ENCODE peak calls at places on chromosomes 4 and X, in four cellular contexts. O is upper lobe of right lung, T is HCT116, K is uterus. S is an unnamed sample.

GRCh38 chrX:23228454-23228853 is 106.2 kb upstream of the PTCHD1 start:
- DNase-seq in O (no peak), T (no peak), K (no peak), S (no peak)

GRCh38 chrX:12548341-12548740 is 242.9 kb upstream of the PRPS2 start:
- DNase-seq in O (no peak), T (no peak), K (no peak), S (no peak)

GRCh38 chr4:147388016-147388415 is 92.9 kb upstream of the EDNRA start:
- DNase-seq in O (no peak), T (no peak), K (no peak), S (no peak)

GRCh38 chr4:924107-925096 is 7.7 kb downstream of the GAK start:
- DNase-seq in O (peak; percentile 51), T (no peak), K (no peak), S (peak; percentile 45)

GRCh38 chr4:848307-848691 is 22.4 kb upstream of the CPLX1 start:
- DNase-seq in O (peak; percentile 59), T (no peak), K (no peak), S (no peak)

GRCh38 chr4:174375422-174375821 is 91.7 kb downstream of the CEP44 start:
- DNase-seq in O (no peak), T (no peak), K (no peak), S (no peak)

GRCh38 chr4:13766722-13767495 is 139.4 kb upstream of the BOD1L1 start:
- DNase-seq in O (no peak), T (no peak), K (no peak), S (no peak)

GRCh38 chrX:128759177-128759576 is 707.0 kb upstream of the ACTRT1 start:
- DNase-seq in O (no peak), T (no peak), K (no peak), S (no peak)

GRCh38 chr4:77465271-77465670 is 140.3 kb upstream of the CXCL13 start:
- DNase-seq in O (no peak), T (no peak), K (no peak), S (no peak)

GRCh38 chr4:41969666-41970065 is 11.9 kb upstream of the DCAF4L1 start:
- DNase-seq in O (no peak), T (no peak), K (no peak), S (no peak)

GRCh38 chr4:65719635-65720034 is 49.3 kb upstream of the EPHA5 start:
- DNase-seq in O (no peak), T (no peak), K (no peak), S (no peak)

GRCh38 chr4:188934320-188934975 is 795.2 kb downstream of the TRIML1 start:
- DNase-seq in O (no peak), T (peak; percentile 18), K (no peak), S (no peak)

GRCh38 chr4:3123201-3123671 is 48.8 kb downstream of the HTT start:
- DNase-seq in O (no peak), T (no peak), K (no peak), S (no peak)

GRCh38 chr4:158461336-158461735 is 60.3 kb upstream of the RXFP1 start:
- DNase-seq in O (no peak), T (no peak), K (no peak), S (no peak)

GRCh38 chrX:124555036-124555595 is 208.8 kb downstream of the SH2D1A start:
- DNase-seq in O (no peak), T (no peak), K (no peak), S (no peak)

GRCh38 chr4:79603681-79604080 is 195.7 kb upstream of the GK2 start:
- DNase-seq in O (no peak), T (no peak), K (no peak), S (no peak)

GRCh38 chrX:71846429-71846828 is 64.2 kb upstream of the NHSL2 start:
- DNase-seq in O (no peak), T (no peak), K (no peak), S (no peak)

GRCh38 chr4:145779319-145779801 is 99.4 kb downstream of the C4orf51 start:
- DNase-seq in O (no peak), T (no peak), K (no peak), S (no peak)

GRCh38 chr4:145773581-145774234 is 93.8 kb downstream of the C4orf51 start:
- DNase-seq in O (no peak), T (no peak), K (no peak), S (no peak)

GRCh38 chr4:145774473-145774872 is 94.5 kb downstream of the C4orf51 start:
- DNase-seq in O (no peak), T (no peak), K (no peak), S (no peak)

GRCh38 chr4:145775406-145775805 is 95.5 kb downstream of the C4orf51 start:
- DNase-seq in O (no peak), T (no peak), K (no peak), S (no peak)

GRCh38 chr4:145776208-145776607 is 96.3 kb downstream of the C4orf51 start:
- DNase-seq in O (no peak), T (no peak), K (no peak), S (no peak)
- TF ChIP-seq CTCF in O (no peak), T (no peak), K (no peak), S (no peak)

GRCh38 chr4:142406917-142407501 is 439.1 kb downstream of the INPP4B start:
- DNase-seq in O (no peak), T (no peak), K (no peak), S (no peak)
- H3K4me1 ChIP-seq in O (peaks cover 13% of the 10 kb centered on the region), T (peaks cover 75% of the 10 kb centered on the region), K (peaks cover 4% of the 10 kb centered on the region), S (peaks cover 48% of the 10 kb centered on the region)

GRCh38 chr4:154727540-154727939 is 16.3 kb upstream of the LRAT start:
- DNase-seq in O (no peak), T (no peak), K (no peak), S (no peak)
- H3K27ac ChIP-seq in O (no peak overlapping the region), T (no peak overlapping the region), K (no peak overlapping the region), S (no peak overlapping the region)

GRCh38 chr4:102308032-102308799 is 37.1 kb downstream of the SLC39A8 start:
- DNase-seq in O (no peak), T (no peak), K (no peak), S (no peak)
- TF ChIP-seq CTCF in O (no peak), T (no peak), K (no peak), S (no peak)

DNA sequence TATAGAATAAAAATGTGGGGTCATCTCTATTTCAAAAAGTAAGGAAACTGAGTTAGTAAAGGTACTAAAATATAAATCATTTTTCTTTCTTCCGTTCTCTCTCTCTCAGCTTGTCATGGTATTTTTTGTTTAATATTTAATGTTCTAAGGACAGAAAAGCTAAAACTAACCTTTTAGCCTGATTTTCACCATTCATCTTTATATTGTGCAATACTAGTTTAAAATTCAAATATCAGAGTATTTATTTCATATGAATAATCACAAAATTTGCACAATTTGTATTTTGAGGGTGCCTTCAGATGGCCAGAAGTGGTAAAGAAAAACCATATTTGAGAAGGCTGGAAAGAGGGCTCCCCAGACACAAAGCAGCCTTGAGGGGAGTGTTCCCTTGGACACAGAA is 197.6 kb upstream of the AR start:
- DNase-seq in O (no peak), T (no peak), K (no peak), S (no peak)
- H3K4me1 ChIP-seq in O (no peaks in the 10 kb centered on the region), T (no peaks in the 10 kb centered on the region), K (no peaks in the 10 kb centered on the region), S (no peaks in the 10 kb centered on the region)

S was measured in CD8-positive, alpha-beta T cell.